ENCODE peak calls at places on chromosomes 7 and 10, in six cellular contexts. One of them, this sample, is unnamed.

GRCh38 chr10:70498970-70499828 is 20.6 kb downstream of the PALD1 start:
- DNase-seq in HepG2: no peak
- DNase-seq in K562: no peak
- DNase-seq in GM12878: no peak
- DNase-seq in HCT116: no peak
- DNase-seq in H1: no peak
- DNase-seq in this sample: no peak

GRCh38 chr10:29826801-29827200 is 192.0 kb upstream of the SVIL start:
- DNase-seq in HepG2: no peak
- DNase-seq in H1: no peak
- DNase-seq in K562: no peak
- DNase-seq in HCT116: no peak
- DNase-seq in GM12878: no peak
- DNase-seq in this sample: no peak

GRCh38 chr10:58177362-58177947 is 90.2 kb downstream of the IPMK start:
- DNase-seq in HCT116: peak; percentile 13
- DNase-seq in K562: peak; percentile 21
- DNase-seq in HepG2: peak; percentile 15
- DNase-seq in GM12878: no peak
- DNase-seq in H1: no peak
- DNase-seq in this sample: no peak

GRCh38 chr7:5677538-5678294 is 103.7 kb downstream of the RNF216 start:
- DNase-seq in HCT116: peak; percentile 34
- DNase-seq in GM12878: no peak
- DNase-seq in H1: peak; percentile 78
- DNase-seq in HepG2: peak; percentile 34
- DNase-seq in K562: peak; percentile 65
- DNase-seq in this sample: peak; percentile 71

GRCh38 chr10:7300327-7300726 is 110.5 kb downstream of the SFMBT2 start:
- DNase-seq in HCT116: no peak
- DNase-seq in K562: no peak
- DNase-seq in H1: no peak
- DNase-seq in GM12878: no peak
- DNase-seq in HepG2: no peak
- DNase-seq in this sample: no peak

GRCh38 chr7:13276977-13277376 is 589.5 kb downstream of the ARL4A start:
- DNase-seq in HCT116: peak; percentile 6
- DNase-seq in H1: no peak
- DNase-seq in K562: peak; percentile 16
- DNase-seq in GM12878: no peak
- DNase-seq in HepG2: no peak
- DNase-seq in this sample: no peak

GRCh38 chr7:127730658-127731276 is 78.8 kb downstream of the SND1 start:
- DNase-seq in GM12878: no peak
- DNase-seq in H1: no peak
- DNase-seq in HepG2: no peak
- DNase-seq in HCT116: no peak
- DNase-seq in K562: no peak
- DNase-seq in this sample: peak; percentile 39

GRCh38 chr7:42070068-42070467 is 166.9 kb downstream of the GLI3 start:
- DNase-seq in HCT116: no peak
- DNase-seq in H1: no peak
- DNase-seq in K562: no peak
- DNase-seq in HepG2: peak; percentile 4
- DNase-seq in GM12878: no peak
- DNase-seq in this sample: no peak

GRCh38 chr10:69088801-69089501 is 1.0 kb downstream of the SRGN start:
- DNase-seq in GM12878: peak; percentile 61
- DNase-seq in H1: no peak
- DNase-seq in K562: peak; percentile 92
- DNase-seq in HCT116: no peak
- DNase-seq in HepG2: no peak
- DNase-seq in this sample: no peak

GRCh38 chr10:6035101-6035834 is 26.9 kb downstream of the IL2RA start:
- DNase-seq in K562: no peak
- DNase-seq in HCT116: no peak
- DNase-seq in H1: peak; percentile 29
- DNase-seq in HepG2: no peak
- DNase-seq in GM12878: no peak
- DNase-seq in this sample: no peak

GRCh38 chr10:17673517-17674051 is 29.6 kb downstream of the STAM start:
- DNase-seq in HCT116: peak; percentile 73
- DNase-seq in GM12878: no peak
- DNase-seq in K562: peak; percentile 72
- DNase-seq in H1: no peak
- DNase-seq in HepG2: peak; percentile 91
- DNase-seq in this sample: peak; percentile 64

GRCh38 chr10:104935656-104936055 is 294.6 kb downstream of the SORCS3 start:
- DNase-seq in HepG2: no peak
- DNase-seq in H1: no peak
- DNase-seq in K562: no peak
- DNase-seq in GM12878: no peak
- DNase-seq in HCT116: no peak
- DNase-seq in this sample: no peak

GRCh38 chr7:113085781-113086390 is 741 bp downstream of the GPR85 start:
- DNase-seq in HCT116: no peak
- DNase-seq in HepG2: no peak
- DNase-seq in H1: no peak
- DNase-seq in K562: peak; percentile 41
- DNase-seq in GM12878: no peak
- DNase-seq in this sample: no peak

GRCh38 chr7:85160223-85160622 is 26.6 kb downstream of the SEMA3D start:
- DNase-seq in HCT116: no peak
- DNase-seq in H1: no peak
- DNase-seq in GM12878: peak; percentile 30
- DNase-seq in K562: no peak
- DNase-seq in HepG2: no peak
- DNase-seq in this sample: no peak

GRCh38 chr7:55477781-55478374 is 94.4 kb downstream of the VOPP1 start:
- DNase-seq in GM12878: no peak
- DNase-seq in K562: no peak
- DNase-seq in H1: peak; percentile 45
- DNase-seq in HepG2: no peak
- DNase-seq in HCT116: no peak
- DNase-seq in this sample: no peak

DNA sequence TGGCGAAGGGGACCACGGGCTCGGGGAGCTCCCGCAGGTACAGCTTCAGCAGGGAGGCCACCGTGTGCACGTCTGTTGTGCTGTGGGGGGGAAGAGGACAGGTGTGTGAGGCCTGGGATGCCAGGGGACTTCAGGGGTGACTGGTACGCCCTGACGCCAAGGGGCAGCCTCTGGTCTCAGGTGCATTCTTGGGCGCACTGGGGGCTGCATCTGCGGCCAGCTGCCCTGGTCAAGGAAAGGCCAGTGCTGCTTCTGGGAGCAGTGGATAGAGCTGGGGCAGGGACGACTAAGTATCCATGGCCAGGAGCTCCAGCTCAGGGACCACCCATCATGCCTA is 148.5 kb downstream of the MAPK8 start:
- DNase-seq in HepG2: no peak
- DNase-seq in HCT116: no peak
- DNase-seq in H1: peak; percentile 38
- DNase-seq in K562: no peak
- DNase-seq in GM12878: no peak
- DNase-seq in this sample: no peak
- TF ChIP-seq ZNF274 in HepG2: no peak
- TF ChIP-seq ZNF274 in HCT116: no peak
- TF ChIP-seq ZNF274 in H1: no peak
- TF ChIP-seq ZNF274 in K562: no peak
- TF ChIP-seq ZNF274 in GM12878: no peak
- TF ChIP-seq ZNF274 in this sample: no peak

DNA sequence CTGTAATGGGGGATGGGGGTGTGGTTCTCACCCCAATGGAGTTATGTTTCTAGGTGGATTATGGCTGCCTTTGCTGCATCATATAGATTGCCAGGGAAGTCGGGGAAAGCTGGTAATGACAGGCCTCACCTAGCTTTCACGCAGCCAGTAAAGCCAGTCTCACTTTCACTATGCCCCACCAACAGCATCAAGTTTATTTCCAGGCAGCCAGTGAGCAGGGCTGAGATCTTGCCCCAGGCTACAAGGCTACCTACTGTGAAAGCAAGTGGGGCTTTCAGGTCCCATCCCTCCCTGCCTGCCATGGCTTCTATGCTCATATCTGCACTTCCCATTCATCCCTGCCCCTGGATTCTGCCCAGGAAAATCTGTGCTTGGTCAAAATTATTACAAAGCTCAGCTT is 61.7 kb upstream of the NXPH1 start:
- DNase-seq in K562: no peak
- DNase-seq in HCT116: no peak
- DNase-seq in H1: no peak
- DNase-seq in HepG2: no peak
- DNase-seq in GM12878: no peak
- DNase-seq in this sample: no peak
- H3K36me3 ChIP-seq in K562: no peaks in the 10 kb centered on the region
- H3K36me3 ChIP-seq in HCT116: no peaks in the 10 kb centered on the region
- H3K36me3 ChIP-seq in H1: no peaks in the 10 kb centered on the region
- H3K36me3 ChIP-seq in HepG2: no peaks in the 10 kb centered on the region
- H3K36me3 ChIP-seq in GM12878: no peaks in the 10 kb centered on the region
- H3K36me3 ChIP-seq in this sample: no peaks in the 10 kb centered on the region

GRCh38 chr7:22868509-22868908 is 45.9 kb upstream of the TOMM7 start:
- DNase-seq in GM12878: no peak
- DNase-seq in HCT116: no peak
- DNase-seq in K562: no peak
- DNase-seq in HepG2: no peak
- DNase-seq in H1: no peak
- DNase-seq in this sample: no peak
- TF ChIP-seq ZNF274 in GM12878: no peak
- TF ChIP-seq ZNF274 in HCT116: no peak
- TF ChIP-seq ZNF274 in K562: no peak
- TF ChIP-seq ZNF274 in HepG2: no peak
- TF ChIP-seq ZNF274 in H1: no peak
- TF ChIP-seq ZNF274 in this sample: no peak

GRCh38 chr10:119575506-119575905 is 21.3 kb downstream of the TIAL1 start:
- DNase-seq in H1: no peak
- DNase-seq in K562: no peak
- DNase-seq in HepG2: no peak
- DNase-seq in HCT116: no peak
- DNase-seq in GM12878: no peak
- DNase-seq in this sample: no peak
- H3K36me3 ChIP-seq in H1: peaks cover 13% of the 10 kb centered on the region
- H3K36me3 ChIP-seq in K562: peaks cover 71% of the 10 kb centered on the region
- H3K36me3 ChIP-seq in HepG2: peaks cover 13% of the 10 kb centered on the region
- H3K36me3 ChIP-seq in HCT116: peaks cover 62% of the 10 kb centered on the region
- H3K36me3 ChIP-seq in GM12878: peaks cover 4% of the 10 kb centered on the region
- H3K36me3 ChIP-seq in this sample: peaks cover 67% of the 10 kb centered on the region

DNA sequence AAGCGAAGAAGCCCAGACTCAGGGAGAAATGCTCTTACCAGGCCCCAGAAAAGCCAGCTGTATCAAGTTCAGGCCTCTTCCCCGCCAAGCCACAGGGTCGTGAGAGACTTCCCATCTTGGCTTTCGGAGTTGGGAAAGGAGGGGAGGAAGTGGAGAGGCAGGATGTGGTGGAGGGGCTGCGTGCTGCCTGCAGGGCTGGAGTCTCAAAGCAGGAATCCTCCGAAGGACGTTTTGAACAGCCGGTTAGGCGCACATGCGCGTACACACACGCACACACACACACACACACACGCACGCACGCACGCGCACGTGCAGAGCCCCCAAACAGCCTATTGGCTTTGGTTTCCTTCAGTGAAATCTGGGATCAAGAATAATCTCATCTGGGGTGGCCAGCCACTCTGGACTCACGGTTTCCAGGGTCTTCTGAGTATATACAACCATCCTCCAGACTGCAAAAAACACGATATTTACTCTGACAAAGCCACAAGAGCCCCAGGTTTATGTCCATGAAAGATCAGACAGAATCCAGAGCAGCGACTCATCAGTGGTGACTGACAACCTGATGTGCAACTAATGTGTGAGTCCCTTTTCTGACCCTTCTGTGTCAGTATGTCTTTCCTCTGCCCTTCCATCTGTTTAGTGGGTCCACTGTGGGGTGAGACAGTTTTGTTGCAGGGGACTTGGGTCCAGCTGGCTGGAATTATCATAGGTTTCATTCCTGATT is 115.0 kb upstream of the ZNF438 start:
- DNase-seq in HepG2: no peak
- DNase-seq in GM12878: no peak
- DNase-seq in H1: no peak
- DNase-seq in K562: no peak
- DNase-seq in HCT116: peak; percentile 60
- DNase-seq in this sample: no peak
- TF ChIP-seq ZNF274 in HepG2: no peak
- TF ChIP-seq ZNF274 in GM12878: no peak
- TF ChIP-seq ZNF274 in H1: no peak
- TF ChIP-seq ZNF274 in K562: no peak
- TF ChIP-seq ZNF274 in HCT116: no peak
- TF ChIP-seq ZNF274 in this sample: no peak

GRCh38 chr10:97465982-97466381 is 20.0 kb downstream of the ZDHHC16 start:
- DNase-seq in H1: no peak
- DNase-seq in K562: no peak
- DNase-seq in HCT116: no peak
- DNase-seq in GM12878: no peak
- DNase-seq in HepG2: no peak
- DNase-seq in this sample: no peak
- H3K36me3 ChIP-seq in H1: peaks cover 36% of the 10 kb centered on the region
- H3K36me3 ChIP-seq in K562: peaks cover 83% of the 10 kb centered on the region
- H3K36me3 ChIP-seq in HCT116: peaks cover 47% of the 10 kb centered on the region
- H3K36me3 ChIP-seq in GM12878: peaks cover 28% of the 10 kb centered on the region
- H3K36me3 ChIP-seq in HepG2: peaks cover 50% of the 10 kb centered on the region
- H3K36me3 ChIP-seq in this sample: peaks cover 90% of the 10 kb centered on the region

DNA sequence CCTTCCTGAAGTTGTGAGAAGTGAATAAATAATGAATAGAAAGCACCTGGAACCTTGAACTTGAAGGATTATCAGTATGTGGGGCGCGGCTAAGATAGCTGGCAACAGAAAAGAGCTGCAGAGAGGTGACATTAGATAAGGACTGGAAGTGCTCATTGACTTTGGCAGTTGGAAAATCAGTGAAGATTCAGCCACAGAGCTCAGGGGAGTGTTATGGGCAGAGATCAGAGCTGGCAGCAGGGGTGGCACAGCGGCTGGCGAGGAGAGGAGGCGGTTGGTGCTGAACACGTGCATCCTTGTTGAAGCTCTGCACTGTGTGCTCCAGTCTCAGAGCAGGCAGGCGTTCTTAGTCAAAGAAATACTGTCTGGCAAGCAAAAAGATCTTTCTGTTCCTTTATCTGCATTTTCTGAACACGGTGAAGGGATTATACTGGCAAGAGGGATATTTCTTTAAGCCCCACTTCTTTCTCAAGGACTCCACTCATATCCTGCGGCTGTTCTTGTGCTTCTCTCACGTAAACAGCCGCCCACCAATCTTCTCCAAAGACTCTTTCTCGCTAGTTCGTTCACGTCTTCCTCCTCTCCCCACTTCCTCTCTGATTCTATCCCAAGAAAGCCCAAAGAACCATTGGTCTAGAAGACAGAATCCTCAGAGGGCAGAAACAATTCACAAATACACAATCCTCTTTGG is 38.7 kb upstream of the ADD3 start:
- DNase-seq in HCT116: no peak
- DNase-seq in K562: no peak
- DNase-seq in H1: no peak
- DNase-seq in HepG2: no peak
- DNase-seq in GM12878: no peak
- DNase-seq in this sample: no peak
- TF ChIP-seq ZNF274 in HCT116: no peak
- TF ChIP-seq ZNF274 in K562: no peak
- TF ChIP-seq ZNF274 in H1: no peak
- TF ChIP-seq ZNF274 in HepG2: no peak
- TF ChIP-seq ZNF274 in GM12878: no peak
- TF ChIP-seq ZNF274 in this sample: no peak

This sample was measured in NT2/D1.